ENCODE peak calls at places on chromosomes 7 and 10, in ten cellular contexts. B is spleen, P is MM.1S, U is HFF-Myc, I is KG1, C is HT-29, K is Calu3, Y is foreskin fibroblast, J is EH, V is WERI-Rb-1. W is an unnamed sample.
A peak's percentile ranks its signal among the peaks of the same experiment; 100 is the strongest.

GRCh38 chr10:82934429-82934828 is 1059.4 kb downstream of the NRG3 start:
- DNase-seq in B (no peak), P (no peak), U (no peak), I (no peak), C (peak; percentile 33), K (no peak), Y (no peak), J (peak; percentile 12), V (peak; percentile 15), W (no peak)

GRCh38 chr10:7243873-7244272 is 167.0 kb downstream of the SFMBT2 start:
- DNase-seq in B (no peak), P (peak; percentile 50), U (no peak), I (no peak), C (no peak), K (no peak), Y (no peak), J (no peak), V (no peak), W (no peak)

GRCh38 chr10:77179015-77179695 is 458.5 kb downstream of the KCNMA1 start:
- DNase-seq in B (no peak), P (no peak), U (peak; percentile 76), I (no peak), C (no peak), K (no peak), Y (peak; percentile 90), J (peak; percentile 94), V (peak; percentile 21), W (no peak)

GRCh38 chr7:133763241-133763640 is 363.9 kb upstream of the LRGUK start:
- DNase-seq in B (no peak), P (no peak), U (no peak), I (no peak), C (no peak), K (no peak), Y (no peak), J (peak; percentile 5), V (no peak), W (no peak)

GRCh38 chr10:60192986-60193385 is 196.7 kb downstream of the ANK3 start:
- DNase-seq in B (no peak), P (no peak), U (no peak), I (no peak), C (no peak), K (no peak), Y (no peak), J (no peak), V (no peak), W (no peak)

GRCh38 chr7:95811846-95812445 is 39.6 kb downstream of the DYNC1I1 start:
- DNase-seq in B (no peak), P (no peak), U (peak; percentile 11), I (no peak), C (no peak), K (no peak), Y (no peak), J (no peak), V (no peak), W (no peak)

GRCh38 chr7:70696139-70696782 is 435.7 kb upstream of the GALNT17 start:
- DNase-seq in B (no peak), P (peak; percentile 42), U (no peak), I (no peak), C (peak; percentile 18), K (no peak), Y (no peak), J (peak; percentile 43), V (no peak), W (no peak)

GRCh38 chr7:55362927-55363326 is 2.2 kb upstream of the LANCL2 start:
- DNase-seq in B (peak; percentile 76), P (no peak), U (no peak), I (no peak), C (no peak), K (no peak), Y (no peak), J (no peak), V (no peak), W (no peak)

GRCh38 chr7:151679073-151679708 is 159.5 kb upstream of the RHEB start:
- DNase-seq in B (no peak), P (no peak), U (no peak), I (no peak), C (no peak), K (no peak), Y (no peak), J (no peak), V (no peak), W (no peak)

GRCh38 chr7:157673573-157673972 is 336.8 kb downstream of the DNAJB6 start:
- DNase-seq in B (peak; percentile 52), P (no peak), U (no peak), I (no peak), C (no peak), K (no peak), Y (no peak), J (no peak), V (no peak), W (no peak)

GRCh38 chr10:79628083-79628482 is 17.3 kb downstream of the SFTPA1 start:
- DNase-seq in B (no peak), P (no peak), U (no peak), I (no peak), C (no peak), K (no peak), Y (no peak), J (no peak), V (no peak), W (no peak)

GRCh38 chr7:2719007-2719406 is 31.0 kb downstream of the AMZ1 start:
- DNase-seq in B (peak; percentile 88), P (no peak), U (no peak), I (peak; percentile 40), C (peak; percentile 45), K (peak; percentile 71), Y (no peak), J (no peak), V (peak; percentile 36), W (no peak)

GRCh38 chr10:97757471-97757870 is 14.3 kb downstream of the SFRP5 start:
- DNase-seq in B (no peak), P (no peak), U (no peak), I (no peak), C (no peak), K (no peak), Y (no peak), J (no peak), V (no peak), W (no peak)

GRCh38 chr7:87231715-87232114 is 12.2 kb upstream of the TMEM243 start:
- DNase-seq in B (no peak), P (no peak), U (no peak), I (no peak), C (no peak), K (no peak), Y (no peak), J (no peak), V (no peak), W (no peak)

GRCh38 chr7:48301201-48301600 is 129.9 kb downstream of the ABCA13 start:
- DNase-seq in B (no peak), P (no peak), U (no peak), I (no peak), C (no peak), K (no peak), Y (no peak), J (peak; percentile 41), V (no peak), W (no peak)

GRCh38 chr7:121510858-121511482 is 114.9 kb upstream of the FAM3C start:
- DNase-seq in B (no peak), P (no peak), U (peak; percentile 40), I (no peak), C (no peak), K (no peak), Y (no peak), J (no peak), V (no peak), W (no peak)

GRCh38 chr7:134514663-134515062 is 12.7 kb upstream of the AKR1B10 start:
- DNase-seq in B (no peak), P (peak; percentile 84), U (peak; percentile 70), I (peak; percentile 4), C (peak; percentile 93), K (peak; percentile 66), Y (peak; percentile 64), J (peak; percentile 81), V (peak; percentile 52), W (peak; percentile 17)

GRCh38 chr10:90087197-90088007 is 386.0 kb downstream of the KIF20B start:
- DNase-seq in B (no peak), P (peak; percentile 12), U (peak; percentile 66), I (no peak), C (peak; percentile 7), K (peak; percentile 18), Y (peak; percentile 75), J (peak; percentile 32), V (no peak), W (no peak)

GRCh38 chr7:1537631-1538412 is 7.3 kb downstream of the MAFK start:
- DNase-seq in B (peak; percentile 78), P (no peak), U (peak; percentile 77), I (no peak), C (no peak), K (peak; percentile 100), Y (peak; percentile 77), J (peak; percentile 99), V (no peak), W (no peak)